ENCODE peak calls at places on chromosomes 16 and 17, in seven cellular contexts. One of them, this sample, is unnamed.

GRCh38 chr17:81803728-81804558 is at the start of gene GCGR:
- DNase-seq in body of pancreas: no peak
- DNase-seq in stomach: no peak
- DNase-seq in choroid plexus epithelial cell: no peak
- DNase-seq in RWPE2: peak
- DNase-seq in Caco-2: no peak
- DNase-seq in uterus: no peak
- DNase-seq in this sample: no peak

GRCh38 chr16:4693956-4694663 is 748 bp downstream of the NUDT16L1 start:
- DNase-seq in body of pancreas: peak
- DNase-seq in choroid plexus epithelial cell: peak
- DNase-seq in RWPE2: peak
- DNase-seq in stomach: peak
- DNase-seq in uterus: peak
- DNase-seq in Caco-2: peak
- DNase-seq in this sample: peak

GRCh38 chr17:20896153-20896649 is 146.6 kb downstream of the USP22 start:
- DNase-seq in body of pancreas: peak
- DNase-seq in stomach: peak
- DNase-seq in choroid plexus epithelial cell: peak
- DNase-seq in Caco-2: no peak
- DNase-seq in uterus: peak
- DNase-seq in RWPE2: no peak
- DNase-seq in this sample: peak

GRCh38 chr17:9432867-9433495 is 142.6 kb downstream of the STX8 start:
- DNase-seq in RWPE2: no peak
- DNase-seq in Caco-2: no peak
- DNase-seq in uterus: no peak
- DNase-seq in stomach: no peak
- DNase-seq in choroid plexus epithelial cell: peak
- DNase-seq in body of pancreas: no peak
- DNase-seq in this sample: no peak

GRCh38 chr17:76567634-76568432 is 17.8 kb downstream of the ST6GALNAC2 start:
- DNase-seq in uterus: no peak
- DNase-seq in Caco-2: no peak
- DNase-seq in body of pancreas: peak
- DNase-seq in choroid plexus epithelial cell: no peak
- DNase-seq in stomach: peak
- DNase-seq in RWPE2: no peak
- DNase-seq in this sample: no peak

GRCh38 chr17:9115446-9116265 is 94.3 kb downstream of the NTN1 start:
- DNase-seq in uterus: peak
- DNase-seq in choroid plexus epithelial cell: peak
- DNase-seq in body of pancreas: peak
- DNase-seq in Caco-2: no peak
- DNase-seq in RWPE2: no peak
- DNase-seq in stomach: peak
- DNase-seq in this sample: peak

GRCh38 chr17:28193241-28193640 is 125.8 kb upstream of the TMEM97 start:
- DNase-seq in choroid plexus epithelial cell: no peak
- DNase-seq in stomach: no peak
- DNase-seq in body of pancreas: peak
- DNase-seq in Caco-2: no peak
- DNase-seq in RWPE2: no peak
- DNase-seq in uterus: no peak
- DNase-seq in this sample: no peak

GRCh38 chr16:80570106-80570478 is 29.3 kb downstream of the DYNLRB2 start:
- DNase-seq in stomach: no peak
- DNase-seq in body of pancreas: no peak
- DNase-seq in Caco-2: no peak
- DNase-seq in uterus: no peak
- DNase-seq in RWPE2: no peak
- DNase-seq in choroid plexus epithelial cell: peak
- DNase-seq in this sample: peak

GRCh38 chr16:87326151-87326571 is 9.0 kb upstream of the C16orf95 start:
- DNase-seq in body of pancreas: peak
- DNase-seq in choroid plexus epithelial cell: no peak
- DNase-seq in RWPE2: peak
- DNase-seq in Caco-2: no peak
- DNase-seq in stomach: no peak
- DNase-seq in uterus: no peak
- DNase-seq in this sample: no peak

GRCh38 chr16:31477220-31478216 is 5.4 kb upstream of the SLC5A2 start:
- DNase-seq in body of pancreas: peak
- DNase-seq in choroid plexus epithelial cell: no peak
- DNase-seq in stomach: peak
- DNase-seq in Caco-2: peak
- DNase-seq in RWPE2: no peak
- DNase-seq in uterus: no peak
- DNase-seq in this sample: no peak

GRCh38 chr17:34847939-34848338 is 113.3 kb downstream of the CCT6B start:
- DNase-seq in Caco-2: no peak
- DNase-seq in stomach: no peak
- DNase-seq in choroid plexus epithelial cell: no peak
- DNase-seq in RWPE2: no peak
- DNase-seq in uterus: no peak
- DNase-seq in body of pancreas: no peak
- DNase-seq in this sample: no peak

GRCh38 chr17:28946239-28946638 is 5.1 kb downstream of the PHF12 start:
- DNase-seq in Caco-2: no peak
- DNase-seq in body of pancreas: no peak
- DNase-seq in stomach: no peak
- DNase-seq in uterus: no peak
- DNase-seq in RWPE2: no peak
- DNase-seq in choroid plexus epithelial cell: peak
- DNase-seq in this sample: peak

GRCh38 chr16:75794426-75794825 is 68.1 kb upstream of the CPHXL start:
- DNase-seq in Caco-2: no peak
- DNase-seq in stomach: no peak
- DNase-seq in body of pancreas: no peak
- DNase-seq in RWPE2: no peak
- DNase-seq in uterus: no peak
- DNase-seq in choroid plexus epithelial cell: no peak
- DNase-seq in this sample: no peak

GRCh38 chr16:30997000-30997886 is 12.2 kb downstream of the HSD3B7 start:
- DNase-seq in RWPE2: peak
- DNase-seq in Caco-2: peak
- DNase-seq in choroid plexus epithelial cell: peak
- DNase-seq in body of pancreas: peak
- DNase-seq in uterus: peak
- DNase-seq in stomach: peak
- DNase-seq in this sample: peak

DNA sequence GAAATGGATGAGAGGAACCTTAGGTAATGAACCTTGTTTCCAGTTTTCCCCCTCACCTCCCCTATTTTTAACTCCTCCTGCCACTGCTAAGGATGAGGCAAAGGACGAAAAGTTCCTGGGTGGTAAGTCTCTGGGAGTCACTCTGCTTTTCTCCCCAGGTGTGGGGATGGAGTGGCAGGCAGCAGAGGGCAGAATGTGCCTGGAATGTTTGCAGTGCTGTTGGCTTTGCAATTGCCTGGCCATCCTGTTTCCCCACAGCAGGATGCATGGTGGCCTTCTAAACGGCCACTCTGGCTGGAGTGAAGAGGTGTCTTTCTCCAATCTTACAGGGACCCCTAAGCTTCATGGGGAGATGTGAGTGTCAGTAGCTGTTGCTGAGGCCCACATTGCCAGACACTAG is 432.5 kb upstream of the ZFHX3 start:
- DNase-seq in choroid plexus epithelial cell: no peak
- DNase-seq in Caco-2: no peak
- DNase-seq in uterus: no peak
- DNase-seq in body of pancreas: no peak
- DNase-seq in RWPE2: no peak
- DNase-seq in stomach: no peak
- DNase-seq in this sample: no peak
- TF ChIP-seq CTCF in choroid plexus epithelial cell: no peak
- TF ChIP-seq CTCF in Caco-2: no peak
- TF ChIP-seq CTCF in uterus: no peak
- TF ChIP-seq CTCF in body of pancreas: no peak
- TF ChIP-seq CTCF in RWPE2: no peak
- TF ChIP-seq CTCF in stomach: no peak
- TF ChIP-seq CTCF in this sample: no peak

DNA sequence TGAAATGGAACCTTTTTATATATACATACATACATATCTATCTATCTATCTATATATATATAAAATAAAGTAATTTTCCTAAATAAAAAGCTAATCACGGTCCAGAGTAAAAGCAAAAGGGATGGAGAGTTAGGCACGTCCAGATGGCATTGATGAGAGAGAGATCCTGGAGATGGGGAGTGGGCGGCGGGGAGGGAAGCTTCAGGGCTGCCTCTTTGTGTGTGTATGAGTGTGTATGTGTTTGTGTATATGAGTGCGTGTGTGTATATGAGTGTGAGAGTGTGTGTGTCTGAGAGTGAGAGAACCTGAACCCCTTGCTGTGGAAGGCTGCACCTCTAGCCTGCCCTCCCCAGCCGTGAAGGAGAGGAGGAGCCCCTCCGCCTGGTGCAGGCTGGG is 7.3 kb upstream of the ABCC3 start:
- DNase-seq in Caco-2: no peak
- DNase-seq in stomach: no peak
- DNase-seq in body of pancreas: no peak
- DNase-seq in uterus: no peak
- DNase-seq in RWPE2: no peak
- DNase-seq in choroid plexus epithelial cell: no peak
- DNase-seq in this sample: no peak
- H3K4me3 ChIP-seq in Caco-2: peak
- H3K4me3 ChIP-seq in stomach: no peak
- H3K4me3 ChIP-seq in body of pancreas: no peak
- H3K4me3 ChIP-seq in uterus: no peak
- H3K4me3 ChIP-seq in RWPE2: no peak
- H3K4me3 ChIP-seq in choroid plexus epithelial cell: no peak
- H3K4me3 ChIP-seq in this sample: no peak

GRCh38 chr16:78589331-78589730 is 489.9 kb downstream of the WWOX start:
- DNase-seq in body of pancreas: no peak
- DNase-seq in Caco-2: no peak
- DNase-seq in choroid plexus epithelial cell: no peak
- DNase-seq in uterus: no peak
- DNase-seq in stomach: no peak
- DNase-seq in RWPE2: no peak
- DNase-seq in this sample: no peak

GRCh38 chr16:78579020-78579419 is 479.6 kb downstream of the WWOX start:
- DNase-seq in RWPE2: no peak
- DNase-seq in uterus: no peak
- DNase-seq in stomach: no peak
- DNase-seq in choroid plexus epithelial cell: no peak
- DNase-seq in body of pancreas: no peak
- DNase-seq in Caco-2: no peak
- DNase-seq in this sample: no peak

GRCh38 chr16:78584991-78585390 is 485.5 kb downstream of the WWOX start:
- DNase-seq in RWPE2: no peak
- DNase-seq in body of pancreas: no peak
- DNase-seq in stomach: no peak
- DNase-seq in choroid plexus epithelial cell: no peak
- DNase-seq in uterus: no peak
- DNase-seq in Caco-2: no peak
- DNase-seq in this sample: no peak

DNA sequence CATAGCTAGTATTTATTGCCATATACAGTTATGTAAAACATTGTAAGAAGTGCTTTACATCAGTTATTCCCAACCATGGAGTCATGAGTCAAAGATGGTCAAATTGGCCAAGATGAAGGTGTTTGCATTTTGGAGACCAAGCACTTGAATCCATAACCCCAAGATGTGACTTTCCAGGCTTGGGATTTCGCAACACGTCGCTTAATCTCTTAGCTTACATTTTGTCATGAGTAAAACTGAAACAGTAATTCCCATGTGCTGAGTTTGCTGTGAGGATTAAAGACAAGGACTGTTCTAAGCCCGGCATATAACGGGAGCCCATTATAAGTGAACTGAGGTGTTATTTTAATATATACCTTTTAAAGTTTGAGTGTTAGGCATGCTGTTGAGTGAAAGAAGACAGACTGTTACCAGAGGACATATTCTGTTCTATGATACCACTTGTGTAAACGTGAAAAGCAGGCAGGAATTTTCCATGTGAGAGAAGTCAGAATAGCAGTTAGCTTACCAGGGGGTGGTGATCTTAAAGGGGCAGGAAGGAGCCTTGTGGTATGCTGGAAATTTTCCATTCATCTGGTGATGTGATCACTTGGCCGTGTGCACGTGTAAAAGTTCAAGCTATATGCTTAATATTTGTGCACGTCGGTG is 484.9 kb downstream of the WWOX start:
- DNase-seq in uterus: no peak
- DNase-seq in stomach: no peak
- DNase-seq in body of pancreas: no peak
- DNase-seq in RWPE2: no peak
- DNase-seq in choroid plexus epithelial cell: no peak
- DNase-seq in Caco-2: no peak
- DNase-seq in this sample: no peak
- TF ChIP-seq CTCF in uterus: no peak
- TF ChIP-seq CTCF in stomach: no peak
- TF ChIP-seq CTCF in body of pancreas: no peak
- TF ChIP-seq CTCF in RWPE2: no peak
- TF ChIP-seq CTCF in choroid plexus epithelial cell: no peak
- TF ChIP-seq CTCF in Caco-2: no peak
- TF ChIP-seq CTCF in this sample: no peak

GRCh38 chr17:48202945-48203344 is 95.4 kb downstream of the SNX11 start:
- DNase-seq in stomach: no peak
- DNase-seq in RWPE2: no peak
- DNase-seq in Caco-2: no peak
- DNase-seq in choroid plexus epithelial cell: no peak
- DNase-seq in uterus: no peak
- DNase-seq in body of pancreas: no peak
- DNase-seq in this sample: no peak
- H3K4me3 ChIP-seq in stomach: no peak
- H3K4me3 ChIP-seq in RWPE2: no peak
- H3K4me3 ChIP-seq in Caco-2: no peak
- H3K4me3 ChIP-seq in choroid plexus epithelial cell: no peak
- H3K4me3 ChIP-seq in uterus: no peak
- H3K4me3 ChIP-seq in body of pancreas: no peak
- H3K4me3 ChIP-seq in this sample: no peak

GRCh38 chr17:51493206-51493605 is 232.9 kb downstream of the UTP18 start:
- DNase-seq in stomach: no peak
- DNase-seq in body of pancreas: no peak
- DNase-seq in RWPE2: no peak
- DNase-seq in uterus: no peak
- DNase-seq in Caco-2: no peak
- DNase-seq in choroid plexus epithelial cell: no peak
- DNase-seq in this sample: no peak

GRCh38 chr17:51486885-51487520 is 226.7 kb downstream of the UTP18 start:
- DNase-seq in choroid plexus epithelial cell: no peak
- DNase-seq in body of pancreas: no peak
- DNase-seq in uterus: no peak
- DNase-seq in RWPE2: no peak
- DNase-seq in stomach: no peak
- DNase-seq in Caco-2: no peak
- DNase-seq in this sample: no peak

GRCh38 chr17:51491416-51491815 is 231.1 kb downstream of the UTP18 start:
- DNase-seq in choroid plexus epithelial cell: no peak
- DNase-seq in body of pancreas: no peak
- DNase-seq in uterus: no peak
- DNase-seq in Caco-2: no peak
- DNase-seq in RWPE2: no peak
- DNase-seq in stomach: no peak
- DNase-seq in this sample: no peak

GRCh38 chr17:51486091-51486490 is 225.7 kb downstream of the UTP18 start:
- DNase-seq in Caco-2: no peak
- DNase-seq in choroid plexus epithelial cell: no peak
- DNase-seq in uterus: no peak
- DNase-seq in stomach: peak
- DNase-seq in RWPE2: no peak
- DNase-seq in body of pancreas: peak
- DNase-seq in this sample: no peak

GRCh38 chr17:51487947-51488346 is 227.6 kb downstream of the UTP18 start:
- DNase-seq in Caco-2: peak
- DNase-seq in stomach: no peak
- DNase-seq in choroid plexus epithelial cell: no peak
- DNase-seq in uterus: no peak
- DNase-seq in body of pancreas: no peak
- DNase-seq in RWPE2: no peak
- DNase-seq in this sample: no peak
- TF ChIP-seq CTCF in Caco-2: no peak
- TF ChIP-seq CTCF in stomach: no peak
- TF ChIP-seq CTCF in choroid plexus epithelial cell: no peak
- TF ChIP-seq CTCF in uterus: no peak
- TF ChIP-seq CTCF in body of pancreas: no peak
- TF ChIP-seq CTCF in RWPE2: no peak
- TF ChIP-seq CTCF in this sample: no peak